ENCODE peak calls at places on chromosomes 6 and 20, in six cellular contexts. T is uterus, R is colonic mucosa, C is body of pancreas, Z is cardiac muscle cell, A is heart right ventricle. Q is an unnamed sample.

GRCh38 chr6:105902401-105903031 is 183.6 kb upstream of the PRDM1 start:
- DNase-seq in T (no peak), R (no peak), C (no peak), Z (no peak), A (no peak), Q (no peak)

GRCh38 chr6:135128268-135128914 is 52.7 kb upstream of the MYB start:
- DNase-seq in T (no peak), R (no peak), C (no peak), Z (no peak), A (no peak), Q (no peak)

GRCh38 chr20:7123457-7123856 is 356.0 kb downstream of the BMP2 start:
- DNase-seq in T (no peak), R (no peak), C (no peak), Z (no peak), A (peak; percentile 42), Q (no peak)

GRCh38 chr20:62804021-62804631 is 509 bp upstream of the OGFR start:
- DNase-seq in T (no peak), R (no peak), C (no peak), Z (no peak), A (no peak), Q (no peak)

GRCh38 chr6:90179190-90180169 is 117.2 kb downstream of the BACH2 start:
- DNase-seq in T (no peak), R (no peak), C (no peak), Z (no peak), A (no peak), Q (no peak)

GRCh38 chr20:14729390-14729789 is 392.0 kb upstream of the FLRT3 start:
- DNase-seq in T (no peak), R (no peak), C (no peak), Z (no peak), A (no peak), Q (no peak)

GRCh38 chr6:55528624-55529023 is 50.4 kb downstream of the HMGCLL1 start:
- DNase-seq in T (no peak), R (peak; percentile 18), C (peak; percentile 22), Z (no peak), A (no peak), Q (no peak)

GRCh38 chr6:45974596-45974995 is 41.1 kb downstream of the CLIC5 start:
- DNase-seq in T (no peak), R (no peak), C (no peak), Z (no peak), A (no peak), Q (no peak)

GRCh38 chr20:54342258-54342782 is 133.1 kb upstream of the DOK5 start:
- DNase-seq in T (no peak), R (no peak), C (no peak), Z (no peak), A (no peak), Q (no peak)

GRCh38 chr20:10672579-10673127 is 1.1 kb downstream of the JAG1 start:
- DNase-seq in T (peak; percentile 57), R (peak; percentile 69), C (peak; percentile 67), Z (peak; percentile 60), A (peak; percentile 58), Q (peak; percentile 74)

GRCh38 chr6:1437553-1438406 is 48.4 kb downstream of the FOXF2 start:
- DNase-seq in T (no peak), R (no peak), C (no peak), Z (no peak), A (no peak), Q (no peak)

GRCh38 chr20:35508493-35509218 is 20.8 kb downstream of the C20orf173 start:
- DNase-seq in T (no peak), R (no peak), C (no peak), Z (no peak), A (no peak), Q (no peak)

GRCh38 chr6:166938704-166939103 is 17.6 kb downstream of the RNASET2 start:
- DNase-seq in T (peak; percentile 2), R (no peak), C (no peak), Z (no peak), A (no peak), Q (no peak)

GRCh38 chr6:5095236-5095635 is 10.1 kb downstream of the PPP1R3G start:
- DNase-seq in T (no peak), R (no peak), C (no peak), Z (no peak), A (no peak), Q (no peak)

GRCh38 chr6:37520926-37521325 is 21.2 kb upstream of the CCDC167 start:
- DNase-seq in T (no peak), R (no peak), C (no peak), Z (no peak), A (no peak), Q (no peak)

GRCh38 chr20:47551841-47552240 is 50.2 kb downstream of the NCOA3 start:
- DNase-seq in T (no peak), R (no peak), C (no peak), Z (peak; percentile 29), A (no peak), Q (no peak)

GRCh38 chr6:138765896-138766487 is 7.6 kb upstream of the CCDC28A start:
- DNase-seq in T (no peak), R (no peak), C (no peak), Z (peak; percentile 54), A (no peak), Q (no peak)

GRCh38 chr6:1763411-1763810 is 153.7 kb downstream of the FOXC1 start:
- DNase-seq in T (no peak), R (no peak), C (no peak), Z (no peak), A (no peak), Q (no peak)

GRCh38 chr6:158603261-158604047 is 41.1 kb downstream of the DYNLT1 start:
- DNase-seq in T (no peak), R (no peak), C (no peak), Z (no peak), A (no peak), Q (no peak)

GRCh38 chr6:38508894-38509293 is 130.8 kb downstream of the BTBD9 start:
- DNase-seq in T (no peak), R (no peak), C (no peak), Z (peak; percentile 27), A (no peak), Q (no peak)

GRCh38 chr6:35026434-35027222 is 114.5 kb downstream of the TCP11 start:
- DNase-seq in T (no peak), R (peak; percentile 58), C (no peak), Z (no peak), A (no peak), Q (peak; percentile 55)

GRCh38 chr6:35023601-35024000 is 117.5 kb downstream of the TCP11 start:
- DNase-seq in T (no peak), R (no peak), C (no peak), Z (no peak), A (no peak), Q (no peak)

GRCh38 chr6:35024601-35025054 is 116.5 kb downstream of the TCP11 start:
- DNase-seq in T (no peak), R (peak; percentile 67), C (peak; percentile 23), Z (peak; percentile 81), A (peak; percentile 62), Q (peak; percentile 82)

GRCh38 chr6:35027807-35028206 is 113.3 kb downstream of the TCP11 start:
- DNase-seq in T (no peak), R (no peak), C (no peak), Z (no peak), A (no peak), Q (peak; percentile 48)

DNA sequence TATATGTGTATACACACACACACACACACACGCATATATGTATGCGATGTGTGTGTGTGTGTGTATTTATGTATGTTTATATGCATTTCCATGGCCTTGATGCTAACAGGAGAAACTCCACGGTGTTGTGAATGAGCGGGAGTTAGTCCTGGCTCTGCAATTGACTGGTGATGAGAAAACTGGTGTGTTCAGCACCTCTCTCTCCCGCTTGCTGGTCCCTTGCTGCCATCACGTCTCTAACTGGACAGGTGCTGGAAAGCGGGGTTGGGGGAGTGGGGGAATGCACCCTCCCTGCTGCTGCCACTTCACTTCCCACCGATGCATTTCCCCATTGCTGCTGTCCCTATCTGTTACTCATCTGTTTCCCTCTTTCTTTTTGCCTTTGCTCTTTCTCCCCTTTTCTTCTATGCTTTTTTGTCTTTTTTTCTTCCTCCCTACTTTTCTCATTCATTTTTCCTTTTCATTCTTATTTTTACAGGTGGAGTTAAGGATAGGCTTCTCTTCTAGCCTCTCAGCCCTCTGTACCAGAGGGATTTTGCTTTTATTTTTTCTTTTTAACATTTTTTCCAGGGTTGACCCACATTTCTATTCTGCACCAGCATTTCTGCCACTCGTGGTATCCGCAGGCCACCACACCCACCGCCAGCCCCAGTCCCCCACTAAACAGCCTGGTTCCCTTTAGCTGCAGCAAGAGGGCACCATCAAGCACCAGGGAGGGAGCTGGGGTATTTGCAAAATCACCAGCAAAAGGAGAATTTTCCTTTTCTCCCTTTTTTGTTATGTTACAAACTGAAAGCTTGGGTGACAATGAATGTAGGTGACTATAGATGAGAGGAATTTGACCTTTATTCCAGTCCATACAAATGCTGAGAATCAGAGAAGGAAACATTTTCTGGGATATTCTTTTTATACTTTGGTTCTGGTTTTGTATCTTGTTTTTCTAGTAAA is 115.6 kb downstream of the TCP11 start:
- DNase-seq in T (no peak), R (no peak), C (no peak), Z (no peak), A (no peak), Q (peak; percentile 57)
- TF ChIP-seq CTCF in T (no peak), R (no peak), C (no peak), Z (peak; percentile 30), A (peak; percentile 20), Q (peak; percentile 62)

DNA sequence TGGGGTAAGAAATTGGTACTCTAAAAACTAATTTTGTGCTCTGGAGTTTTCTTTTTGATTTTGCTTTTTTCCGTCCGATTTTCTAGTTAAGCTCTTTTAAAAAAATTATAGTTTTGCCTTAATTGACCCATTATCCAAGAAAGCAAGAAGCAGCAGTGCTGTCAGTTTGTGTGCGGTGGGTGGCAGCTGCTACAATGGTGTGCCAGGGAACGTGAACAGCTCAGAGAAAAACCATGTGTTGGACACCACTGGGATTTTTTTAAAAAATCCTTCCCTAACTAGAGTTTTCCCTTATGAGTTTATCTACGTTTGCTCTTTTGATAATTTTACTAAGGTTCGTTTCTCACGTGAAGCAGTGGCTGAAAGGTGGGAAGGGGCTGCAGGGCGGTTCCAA is 8.0 kb downstream of the MAP3K5 start:
- DNase-seq in T (no peak), R (no peak), C (no peak), Z (no peak), A (no peak), Q (no peak)
- H3K4me3 ChIP-seq in T (peak overlapping the region; percentile 2), R (no peak overlapping the region), C (no peak overlapping the region), Z (no peak overlapping the region), A (no peak overlapping the region), Q (no peak overlapping the region)

GRCh38 chr6:43503443-43503842 is 6.7 kb downstream of the LRRC73 start:
- DNase-seq in T (no peak), R (no peak), C (no peak), Z (no peak), A (no peak), Q (no peak)
- H3K36me3 ChIP-seq in T (no peaks in the 10 kb centered on the region), R (peaks cover 15% of the 10 kb centered on the region), C (peaks cover 34% of the 10 kb centered on the region), Z (peaks cover 36% of the 10 kb centered on the region), A (no peaks in the 10 kb centered on the region), Q (peaks cover 65% of the 10 kb centered on the region)

GRCh38 chr20:44170796-44171410 is 16.1 kb downstream of the JPH2 start:
- DNase-seq in T (no peak), R (no peak), C (no peak), Z (no peak), A (no peak), Q (no peak)
- TF ChIP-seq CTCF in T (no peak), R (no peak), C (no peak), Z (no peak), A (no peak), Q (no peak)